ENCODE peak calls at places on chromosomes 6 and 20, in eight cellular contexts. E is left ventricle myocardium inferior, B is small intestine, A is H1, F is lower lobe of right lung, T is mesendoderm, C is GM23248, K is thoracic aorta. N is an unnamed sample.

GRCh38 chr20:2767768-2768631 is 32.4 kb downstream of the CPXM1 start:
- DNase-seq in E (peak), B (no peak), A (no peak), F (peak), T (no peak), C (peak), K (no peak), N (no peak)

GRCh38 chr6:37059344-37060194 is 54.1 kb downstream of the FGD2 start:
- DNase-seq in E (peak), B (peak), A (no peak), F (peak), T (peak), C (peak), K (peak), N (peak)

GRCh38 chr6:137206562-137206961 is 12.6 kb downstream of the IFNGR1 start:
- DNase-seq in E (no peak), B (no peak), A (no peak), F (no peak), T (no peak), C (no peak), K (no peak), N (no peak)

GRCh38 chr6:10382728-10383127 is 32.1 kb downstream of the TFAP2A start:
- DNase-seq in E (no peak), B (no peak), A (no peak), F (no peak), T (no peak), C (no peak), K (no peak), N (no peak)

GRCh38 chr20:8913452-8913851 is 155.4 kb upstream of the PLCB4 start:
- DNase-seq in E (no peak), B (no peak), A (no peak), F (no peak), T (no peak), C (no peak), K (no peak), N (no peak)

GRCh38 chr6:113645576-113645970 is 211.6 kb upstream of the MARCKS start:
- DNase-seq in E (no peak), B (peak), A (no peak), F (no peak), T (no peak), C (peak), K (no peak), N (no peak)

GRCh38 chr6:12275084-12275483 is 15.1 kb upstream of the EDN1 start:
- DNase-seq in E (no peak), B (no peak), A (no peak), F (no peak), T (peak), C (peak), K (no peak), N (no peak)

GRCh38 chr6:2531426-2532208 is 219.1 kb downstream of the MYLK4 start:
- DNase-seq in E (no peak), B (no peak), A (no peak), F (no peak), T (no peak), C (peak), K (no peak), N (no peak)

GRCh38 chr6:69985180-69985579 is 118.8 kb downstream of the COL19A1 start:
- DNase-seq in E (no peak), B (no peak), A (no peak), F (no peak), T (no peak), C (peak), K (no peak), N (no peak)

GRCh38 chr6:106556368-106556960 is 72.8 kb downstream of the RTN4IP1 start:
- DNase-seq in E (no peak), B (peak), A (no peak), F (no peak), T (no peak), C (peak), K (no peak), N (no peak)

GRCh38 chr6:31116661-31117385 is 2.2 kb downstream of the PSORS1C1 start:
- DNase-seq in E (no peak), B (no peak), A (no peak), F (no peak), T (no peak), C (peak), K (no peak), N (no peak)

GRCh38 chr6:34969662-34970265 is 80.7 kb downstream of the ANKS1A start:
- DNase-seq in E (no peak), B (no peak), A (no peak), F (no peak), T (no peak), C (no peak), K (no peak), N (no peak)

GRCh38 chr20:20366896-20367680 is 816 bp upstream of the INSM1 start:
- DNase-seq in E (no peak), B (no peak), A (no peak), F (no peak), T (peak), C (peak), K (no peak), N (no peak)

GRCh38 chr6:124962617-124963415 is 579 bp downstream of the RNF217 start:
- DNase-seq in E (peak), B (peak), A (no peak), F (peak), T (peak), C (peak), K (no peak), N (peak)

GRCh38 chr20:34110025-34111013 is 1.7 kb downstream of the EIF2S2 start:
- DNase-seq in E (no peak), B (peak), A (no peak), F (no peak), T (no peak), C (peak), K (no peak), N (no peak)

GRCh38 chr20:40339661-40340449 is 349.2 kb downstream of the MAFB start:
- DNase-seq in E (peak), B (peak), A (no peak), F (peak), T (no peak), C (peak), K (no peak), N (no peak)

GRCh38 chr6:112044856-112045255 is 9.0 kb upstream of the CCN6 start:
- DNase-seq in E (no peak), B (no peak), A (no peak), F (no peak), T (no peak), C (peak), K (no peak), N (no peak)

GRCh38 chr6:8906699-8907098 is 471.4 kb upstream of the SLC35B3 start:
- DNase-seq in E (no peak), B (no peak), A (no peak), F (no peak), T (no peak), C (no peak), K (no peak), N (no peak)

GRCh38 chr6:34061348-34061747 is 84.5 kb downstream of the GRM4 start:
- DNase-seq in E (no peak), B (no peak), A (no peak), F (no peak), T (no peak), C (no peak), K (no peak), N (no peak)

GRCh38 chr6:110944681-110945151 is 13.8 kb upstream of the GTF3C6 start:
- DNase-seq in E (no peak), B (no peak), A (no peak), F (no peak), T (no peak), C (peak), K (no peak), N (no peak)

GRCh38 chr6:128200789-128201188 is 299.9 kb upstream of the THEMIS start:
- DNase-seq in E (no peak), B (no peak), A (no peak), F (no peak), T (no peak), C (no peak), K (no peak), N (no peak)
- H3K27ac ChIP-seq in E (no peak), B (no peak), A (no peak), F (no peak), T (no peak), C (no peak), K (no peak), N (no peak)

DNA sequence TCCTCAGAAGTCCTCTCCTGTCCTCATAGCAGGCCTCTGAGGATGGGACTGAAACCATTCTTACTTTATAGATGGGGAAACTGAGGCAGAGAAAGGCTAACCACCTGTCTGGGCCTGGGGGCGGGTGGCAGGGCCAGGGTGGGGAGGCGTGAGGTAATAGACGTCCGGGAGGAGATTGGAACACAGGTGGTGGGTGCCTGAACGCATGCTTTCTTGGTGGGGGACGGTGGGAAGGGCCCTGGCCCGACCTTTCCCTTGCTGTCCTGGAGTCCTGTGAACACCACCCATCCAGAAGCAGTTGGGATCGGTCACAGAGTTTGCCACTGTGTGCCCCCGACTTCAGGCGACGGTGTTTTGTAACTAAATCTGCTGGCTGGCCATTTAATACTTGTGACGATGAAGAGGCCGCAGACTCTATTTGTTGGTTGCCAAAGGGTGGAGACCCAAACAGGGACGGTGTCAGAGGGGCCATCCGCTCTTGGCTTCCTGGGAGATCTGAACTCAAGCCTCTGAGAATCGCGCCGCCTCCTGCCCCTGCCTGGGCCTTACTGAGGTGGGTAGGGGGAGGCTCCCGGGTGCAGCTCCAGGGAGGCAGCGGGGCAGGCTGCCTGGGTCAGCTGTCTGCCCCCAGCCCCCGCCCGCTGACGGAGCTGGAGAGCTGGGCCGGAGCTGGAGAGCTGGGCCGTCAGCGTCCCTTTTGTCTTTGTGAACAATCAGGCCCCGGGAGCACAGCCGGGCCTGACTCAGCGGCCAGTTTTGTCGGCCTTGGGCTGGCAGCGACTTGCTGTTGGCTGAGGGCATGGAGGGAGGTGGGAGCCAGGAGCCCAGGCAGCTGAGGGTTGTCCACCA is 4.1 kb downstream of the RBM38 start:
- DNase-seq in E (peak), B (no peak), A (no peak), F (peak), T (peak), C (peak), K (peak), N (no peak)
- H3K4me3 ChIP-seq in E (peak), B (no peak), A (no peak), F (no peak), T (no peak), C (peak), K (peak), N (no peak)

GRCh38 chr20:51127713-51128112 is 104.8 kb upstream of the KCNG1 start:
- DNase-seq in E (no peak), B (no peak), A (no peak), F (no peak), T (no peak), C (peak), K (no peak), N (no peak)

GRCh38 chr20:51126337-51126736 is 103.4 kb upstream of the KCNG1 start:
- DNase-seq in E (no peak), B (no peak), A (no peak), F (no peak), T (no peak), C (no peak), K (no peak), N (no peak)

GRCh38 chr20:51131806-51132205 is 108.9 kb upstream of the KCNG1 start:
- DNase-seq in E (no peak), B (no peak), A (no peak), F (no peak), T (no peak), C (no peak), K (no peak), N (no peak)

GRCh38 chr20:51128198-51128597 is 105.3 kb upstream of the KCNG1 start:
- DNase-seq in E (no peak), B (no peak), A (no peak), F (no peak), T (no peak), C (peak), K (no peak), N (no peak)

DNA sequence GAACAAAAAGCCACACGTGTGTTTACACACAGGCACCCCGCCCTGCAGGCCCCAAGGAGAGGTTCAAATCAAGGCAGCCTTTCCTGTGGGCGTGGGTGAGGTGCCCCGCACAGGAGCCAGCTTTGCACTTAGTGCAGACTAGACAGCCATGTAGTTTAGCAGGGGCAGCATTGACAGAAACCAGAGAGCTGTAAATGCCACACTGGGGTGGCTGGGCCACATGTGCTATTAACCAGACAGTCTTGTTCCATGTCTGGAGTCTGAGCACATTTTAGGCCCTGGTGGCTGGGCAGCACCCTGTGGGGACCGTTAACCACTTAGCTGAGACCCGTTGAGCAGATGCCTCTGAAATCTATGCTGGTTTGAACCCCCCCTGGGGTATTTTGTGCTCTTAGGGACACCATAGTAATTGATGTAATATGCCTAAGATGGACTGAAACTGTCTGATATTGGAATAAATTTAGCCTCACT is 106.3 kb upstream of the KCNG1 start:
- DNase-seq in E (no peak), B (peak), A (no peak), F (no peak), T (no peak), C (no peak), K (no peak), N (no peak)
- H3K27ac ChIP-seq in E (no peak), B (no peak), A (no peak), F (no peak), T (no peak), C (no peak), K (no peak), N (no peak)

GRCh38 chr20:59933849-59934585 is 580 bp upstream of the SYCP2 start:
- DNase-seq in E (peak), B (peak), A (no peak), F (peak), T (peak), C (peak), K (no peak), N (peak)

GRCh38 chr20:59935457-59936185 is 2.2 kb upstream of the SYCP2 start:
- DNase-seq in E (no peak), B (no peak), A (no peak), F (no peak), T (no peak), C (no peak), K (no peak), N (no peak)

GRCh38 chr20:59931511-59932312 is 1.7 kb downstream of the SYCP2 start:
- DNase-seq in E (no peak), B (no peak), A (no peak), F (no peak), T (no peak), C (no peak), K (no peak), N (no peak)

GRCh38 chr20:59933296-59933848 is at the start of gene SYCP2:
- DNase-seq in E (peak), B (peak), A (no peak), F (peak), T (no peak), C (peak), K (no peak), N (no peak)

DNA sequence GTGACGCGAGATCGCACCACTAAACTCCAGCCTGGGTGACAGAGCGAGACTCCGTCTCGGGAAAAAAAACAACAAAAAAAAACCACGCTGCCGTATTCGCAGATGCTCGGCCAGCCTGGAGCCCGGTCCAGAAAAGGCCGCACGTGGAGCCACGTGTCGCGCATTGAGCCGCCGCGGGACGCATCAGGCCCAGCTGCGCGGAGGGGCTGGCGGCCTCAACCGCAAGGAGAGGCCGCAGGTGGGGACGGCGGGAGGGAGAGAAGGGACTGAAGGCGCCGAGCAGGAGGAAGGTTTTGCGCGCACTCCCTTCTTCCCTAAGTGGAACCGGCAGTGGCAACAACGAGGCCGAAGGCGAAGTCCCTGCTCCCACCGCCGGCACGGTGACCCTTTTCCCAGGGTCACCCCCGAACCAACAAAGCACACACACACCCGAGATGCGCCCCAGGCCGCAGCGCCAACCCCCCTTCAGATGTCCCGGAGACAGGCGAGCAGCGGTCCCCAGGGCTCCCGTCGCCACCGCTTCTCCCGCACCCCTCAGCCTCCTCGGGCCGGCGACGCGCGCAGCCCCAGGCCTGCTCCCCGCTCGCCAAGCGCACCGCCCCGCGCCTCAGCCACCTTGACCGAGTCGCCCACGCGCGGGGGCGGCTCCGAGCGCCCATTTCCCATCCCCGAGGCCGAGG is 681 bp downstream of the SYCP2 start:
- DNase-seq in E (no peak), B (no peak), A (no peak), F (peak), T (no peak), C (no peak), K (no peak), N (no peak)
- H3K4me3 ChIP-seq in E (peak), B (no peak), A (no peak), F (peak), T (no peak), C (no peak), K (peak), N (no peak)

GRCh38 chr20:47802975-47803374 is 17.7 kb upstream of the SULF2 start:
- DNase-seq in E (no peak), B (no peak), A (no peak), F (no peak), T (no peak), C (no peak), K (no peak), N (no peak)
- H3K27ac ChIP-seq in E (no peak), B (no peak), A (no peak), F (no peak), T (no peak), C (no peak), K (no peak), N (no peak)

GRCh38 chr6:117674503-117674902 is 766 bp upstream of the NUS1 start:
- DNase-seq in E (no peak), B (no peak), A (no peak), F (no peak), T (no peak), C (no peak), K (no peak), N (no peak)
- H3K4me3 ChIP-seq in E (peak), B (peak), A (peak), F (peak), T (peak), C (peak), K (peak), N (peak)

GRCh38 chr20:46893051-46893450 is 1.6 kb upstream of the EYA2 start:
- DNase-seq in E (no peak), B (no peak), A (no peak), F (no peak), T (no peak), C (no peak), K (no peak), N (no peak)
- H3K27ac ChIP-seq in E (no peak), B (no peak), A (no peak), F (no peak), T (no peak), C (no peak), K (no peak), N (peak)

DNA sequence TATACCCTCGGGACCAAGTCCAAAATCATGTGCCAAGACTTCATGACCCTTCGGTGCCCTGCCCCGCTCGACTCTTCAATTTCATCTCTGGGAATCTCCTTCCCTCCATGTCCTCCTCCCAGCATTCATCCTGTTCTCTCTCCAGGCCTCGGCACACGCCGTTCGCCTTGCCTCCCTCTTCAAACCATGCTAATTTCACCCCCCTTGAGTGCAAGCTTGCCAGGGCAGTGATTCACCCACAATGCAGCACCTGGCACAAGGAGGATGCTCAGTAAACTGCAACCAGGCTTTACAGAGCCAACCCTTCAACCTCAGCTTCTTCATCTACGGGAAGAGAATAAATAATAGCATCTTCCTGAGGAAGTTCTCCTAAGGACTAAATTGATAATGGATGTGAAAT is 4.1 kb downstream of the KCNS1 start:
- DNase-seq in E (no peak), B (no peak), A (no peak), F (no peak), T (no peak), C (no peak), K (no peak), N (no peak)
- H3K4me3 ChIP-seq in E (no peak), B (no peak), A (no peak), F (no peak), T (no peak), C (no peak), K (no peak), N (no peak)

DNA sequence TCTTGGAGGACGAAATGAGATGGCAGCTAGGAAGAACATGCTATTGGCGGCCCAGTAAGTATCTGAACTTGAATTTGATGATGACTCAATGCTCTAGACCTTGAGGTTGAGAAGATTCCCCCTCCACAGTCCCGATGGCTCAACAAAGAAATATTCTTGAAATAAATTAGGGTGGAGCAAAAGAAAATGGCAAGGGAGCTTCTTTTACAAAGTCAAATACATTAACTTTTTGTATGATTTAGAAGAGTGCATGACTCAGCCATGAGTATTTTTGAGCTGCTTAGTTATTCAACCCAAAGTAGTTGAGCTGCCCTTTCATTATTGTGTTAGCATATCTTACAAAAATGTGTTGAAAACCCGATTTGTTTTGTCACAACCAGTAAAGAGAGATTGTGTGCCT is 7.6 kb downstream of the TFAP2C start:
- DNase-seq in E (no peak), B (no peak), A (no peak), F (no peak), T (no peak), C (peak), K (no peak), N (no peak)
- H3K27ac ChIP-seq in E (no peak), B (no peak), A (no peak), F (no peak), T (no peak), C (peak), K (no peak), N (no peak)

DNA sequence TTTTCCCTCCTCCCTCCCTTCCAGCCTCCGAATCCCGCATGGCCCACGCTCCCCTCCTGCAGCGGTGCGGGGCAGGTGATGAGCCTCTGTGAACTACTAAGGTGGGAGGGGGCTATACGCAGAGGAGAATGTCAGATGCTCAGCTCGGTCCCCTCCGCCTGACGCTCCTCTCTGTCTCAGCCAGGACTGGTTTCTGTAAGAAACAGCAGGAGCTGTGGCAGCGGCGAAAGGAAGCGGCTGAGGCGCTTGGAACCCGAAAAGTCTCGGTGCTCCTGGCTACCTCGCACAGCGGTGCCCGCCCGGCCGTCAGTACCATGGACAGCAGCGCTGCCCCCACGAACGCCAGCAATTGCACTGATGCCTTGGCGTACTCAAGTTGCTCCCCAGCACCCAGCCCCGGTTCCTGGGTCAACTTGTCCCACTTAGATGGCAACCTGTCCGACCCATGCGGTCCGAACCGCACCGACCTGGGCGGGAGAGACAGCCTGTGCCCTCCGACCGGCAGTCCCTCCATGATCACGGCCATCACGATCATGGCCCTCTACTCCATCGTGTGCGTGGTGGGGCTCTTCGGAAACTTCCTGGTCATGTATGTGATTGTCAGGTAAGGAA is at the start of gene OPRM1:
- DNase-seq in E (peak), B (no peak), A (peak), F (peak), T (peak), C (peak), K (no peak), N (no peak)
- H3K4me3 ChIP-seq in E (no peak), B (no peak), A (peak), F (no peak), T (no peak), C (no peak), K (no peak), N (no peak)

N was measured in WERI-Rb-1.